ENCODE peak calls at places on chromosomes 12 and 14, in seven cellular contexts. Z is glutamatergic neuron; W is iris pigment epithelial cell; X is epithelial cell of proximal tubule; E is anterior cingulate cortex; M is HuH-7; Y is activated naive CD8-positive, alpha-beta T cell treated with anti-CD3 and anti-CD28 coated beads, Interleukin-2, amount 50 U/mL, for 24 hours. C is an unnamed sample.
A peak's percentile ranks its signal among the peaks of the same experiment; 100 is the strongest.

GRCh38 chr12:123149088-123149827 is 1.6 kb downstream of the PITPNM2 start:
- DNase-seq in Z (no peak), W (no peak), X (no peak), E (no peak), M (peak; percentile 23), Y (no peak), C (peak; percentile 84)

GRCh38 chr14:90773705-90774104 is 42.5 kb downstream of the TTC7B start:
- DNase-seq in Z (no peak), W (no peak), X (no peak), E (no peak), M (no peak), Y (no peak), C (no peak)

GRCh38 chr12:105204916-105205315 is 31.1 kb downstream of the APPL2 start:
- DNase-seq in Z (no peak), W (peak; percentile 92), X (peak; percentile 16), E (no peak), M (no peak), Y (peak; percentile 48), C (no peak)

GRCh38 chr12:88663001-88663400 is 82.7 kb upstream of the KITLG start:
- DNase-seq in Z (no peak), W (peak; percentile 21), X (no peak), E (no peak), M (no peak), Y (no peak), C (no peak)

GRCh38 chr12:22684526-22685118 is 59.7 kb downstream of the ETNK1 start:
- DNase-seq in Z (no peak), W (peak; percentile 59), X (no peak), E (no peak), M (no peak), Y (no peak), C (no peak)

GRCh38 chr12:52296572-52297215 is 5.4 kb upstream of the KRT81 start:
- DNase-seq in Z (no peak), W (no peak), X (no peak), E (no peak), M (no peak), Y (no peak), C (no peak)

GRCh38 chr14:73237219-73237785 is at the start of gene PAPLN:
- DNase-seq in Z (no peak), W (peak; percentile 31), X (no peak), E (no peak), M (peak; percentile 84), Y (no peak), C (peak; percentile 94)

GRCh38 chr12:1505576-1505975 is 88.8 kb downstream of the FBXL14 start:
- DNase-seq in Z (no peak), W (no peak), X (no peak), E (no peak), M (no peak), Y (no peak), C (no peak)

GRCh38 chr12:48265792-48266191 is 62.7 kb upstream of the OR10AD1 start:
- DNase-seq in Z (no peak), W (no peak), X (no peak), E (no peak), M (no peak), Y (no peak), C (no peak)

GRCh38 chr14:21041676-21042433 is at the start of gene RNASE7:
- DNase-seq in Z (no peak), W (peak; percentile 63), X (no peak), E (no peak), M (no peak), Y (no peak), C (no peak)

GRCh38 chr12:31326689-31327659 is 1.0 kb upstream of the SINHCAF start:
- DNase-seq in Z (no peak), W (no peak), X (no peak), E (no peak), M (no peak), Y (no peak), C (no peak)

GRCh38 chr14:31059152-31059924 is 33.2 kb upstream of the STRN3 start:
- DNase-seq in Z (no peak), W (peak; percentile 95), X (peak; percentile 66), E (no peak), M (peak; percentile 83), Y (no peak), C (no peak)

GRCh38 chr12:120639771-120640721 is at the start of gene CABP1:
- DNase-seq in Z (peak; percentile 72), W (no peak), X (no peak), E (no peak), M (peak; percentile 68), Y (peak; percentile 83), C (no peak)

GRCh38 chr12:96457191-96457930 is 32.0 kb upstream of the CFAP54 start:
- DNase-seq in Z (no peak), W (no peak), X (no peak), E (no peak), M (no peak), Y (no peak), C (no peak)

GRCh38 chr14:95046711-95047681 is 110.3 kb downstream of the DICER1 start:
- DNase-seq in Z (peak; percentile 7), W (peak; percentile 6), X (no peak), E (no peak), M (no peak), Y (no peak), C (no peak)

GRCh38 chr14:101112351-101113107 is 209.0 kb upstream of the RTL1 start:
- DNase-seq in Z (no peak), W (no peak), X (no peak), E (no peak), M (no peak), Y (no peak), C (peak; percentile 65)

GRCh38 chr14:67418368-67419174 is 6.6 kb upstream of the PLEK2 start:
- DNase-seq in Z (no peak), W (no peak), X (no peak), E (no peak), M (no peak), Y (no peak), C (no peak)

GRCh38 chr12:76259071-76259470 is 89.1 kb downstream of the BBS10 start:
- DNase-seq in Z (no peak), W (no peak), X (no peak), E (no peak), M (no peak), Y (no peak), C (no peak)

GRCh38 chr14:61452452-61452851 is 131.1 kb downstream of the PRKCH start:
- DNase-seq in Z (no peak), W (no peak), X (no peak), E (no peak), M (no peak), Y (peak; percentile 66), C (no peak)

GRCh38 chr12:79408665-79409064 is 282.1 kb downstream of the PAWR start:
- DNase-seq in Z (no peak), W (no peak), X (no peak), E (no peak), M (no peak), Y (no peak), C (no peak)

GRCh38 chr12:75478395-75478794 is 2.2 kb upstream of the GLIPR1 start:
- DNase-seq in Z (no peak), W (peak; percentile 86), X (no peak), E (no peak), M (no peak), Y (no peak), C (no peak)

GRCh38 chr12:47864646-47865235 is 40.1 kb downstream of the VDR start:
- DNase-seq in Z (no peak), W (no peak), X (no peak), E (no peak), M (no peak), Y (no peak), C (no peak)

GRCh38 chr14:61420326-61420725 is 98.9 kb downstream of the PRKCH start:
- DNase-seq in Z (no peak), W (peak; percentile 25), X (no peak), E (no peak), M (no peak), Y (no peak), C (no peak)

GRCh38 chr14:24605435-24606190 is 3.9 kb downstream of the GZMH start:
- DNase-seq in Z (peak; percentile 68), W (no peak), X (no peak), E (no peak), M (peak; percentile 50), Y (peak; percentile 82), C (no peak)

GRCh38 chr12:111149299-111149698 is 219.6 kb downstream of the PHETA1 start:
- DNase-seq in Z (no peak), W (no peak), X (no peak), E (no peak), M (no peak), Y (no peak), C (no peak)

GRCh38 chr14:28467611-28468010 is 299.0 kb upstream of the FOXG1 start:
- DNase-seq in Z (no peak), W (no peak), X (no peak), E (no peak), M (no peak), Y (no peak), C (no peak)

GRCh38 chr14:100428727-100429126 is 105.6 kb downstream of the SLC25A47 start:
- DNase-seq in Z (no peak), W (peak; percentile 67), X (no peak), E (no peak), M (no peak), Y (no peak), C (no peak)

C was measured in vagina.